ENCODE peak calls at places on chromosomes 13 and 19, in eight cellular contexts. One of them, this sample, is unnamed.

GRCh38 chr13:71290963-71291937 is 575.8 kb downstream of the DACH1 start:
- DNase-seq in transverse colon: peak; percentile 19
- DNase-seq in fibroblast of mammary gland: peak; percentile 58
- DNase-seq in fibroblast of lung: peak; percentile 11
- DNase-seq in GM13977: no peak
- DNase-seq in WTC11: no peak
- DNase-seq in mammary epithelial cell: peak; percentile 43
- DNase-seq in lower lobe of right lung: no peak
- DNase-seq in this sample: peak; percentile 12

GRCh38 chr19:34482380-34483250 is 1.1 kb downstream of the WTIP start:
- DNase-seq in fibroblast of mammary gland: peak; percentile 36
- DNase-seq in GM13977: peak; percentile 43
- DNase-seq in transverse colon: no peak
- DNase-seq in lower lobe of right lung: no peak
- DNase-seq in WTC11: peak; percentile 63
- DNase-seq in mammary epithelial cell: peak; percentile 47
- DNase-seq in fibroblast of lung: peak; percentile 39
- DNase-seq in this sample: no peak

GRCh38 chr13:108360139-108360538 is 90.6 kb downstream of the TNFSF13B start:
- DNase-seq in GM13977: no peak
- DNase-seq in fibroblast of lung: no peak
- DNase-seq in WTC11: no peak
- DNase-seq in fibroblast of mammary gland: no peak
- DNase-seq in mammary epithelial cell: no peak
- DNase-seq in lower lobe of right lung: no peak
- DNase-seq in transverse colon: no peak
- DNase-seq in this sample: no peak

GRCh38 chr19:52923782-52924593 is 760 bp upstream of the ZNF888 start:
- DNase-seq in mammary epithelial cell: peak; percentile 41
- DNase-seq in lower lobe of right lung: peak; percentile 88
- DNase-seq in fibroblast of lung: peak; percentile 45
- DNase-seq in WTC11: peak; percentile 54
- DNase-seq in GM13977: no peak
- DNase-seq in transverse colon: peak; percentile 74
- DNase-seq in fibroblast of mammary gland: peak; percentile 48
- DNase-seq in this sample: no peak

GRCh38 chr13:66581691-66582090 is 648.4 kb downstream of the PCDH9 start:
- DNase-seq in mammary epithelial cell: no peak
- DNase-seq in lower lobe of right lung: no peak
- DNase-seq in transverse colon: no peak
- DNase-seq in GM13977: no peak
- DNase-seq in fibroblast of mammary gland: no peak
- DNase-seq in WTC11: no peak
- DNase-seq in fibroblast of lung: no peak
- DNase-seq in this sample: no peak

GRCh38 chr19:20968092-20968491 is 45.0 kb downstream of the ZNF85 start:
- DNase-seq in fibroblast of mammary gland: no peak
- DNase-seq in transverse colon: no peak
- DNase-seq in mammary epithelial cell: peak; percentile 4
- DNase-seq in WTC11: no peak
- DNase-seq in fibroblast of lung: no peak
- DNase-seq in GM13977: no peak
- DNase-seq in lower lobe of right lung: no peak
- DNase-seq in this sample: no peak

GRCh38 chr19:6490134-6490533 is 8.5 kb upstream of the DENND1C start:
- DNase-seq in transverse colon: no peak
- DNase-seq in fibroblast of lung: no peak
- DNase-seq in WTC11: no peak
- DNase-seq in GM13977: no peak
- DNase-seq in lower lobe of right lung: no peak
- DNase-seq in fibroblast of mammary gland: no peak
- DNase-seq in mammary epithelial cell: no peak
- DNase-seq in this sample: no peak

GRCh38 chr19:48513289-48514122 is 1.9 kb upstream of the LMTK3 start:
- DNase-seq in transverse colon: peak; percentile 75
- DNase-seq in GM13977: peak; percentile 88
- DNase-seq in fibroblast of mammary gland: peak; percentile 52
- DNase-seq in mammary epithelial cell: peak; percentile 62
- DNase-seq in fibroblast of lung: peak; percentile 62
- DNase-seq in WTC11: peak; percentile 83
- DNase-seq in lower lobe of right lung: peak; percentile 80
- DNase-seq in this sample: peak; percentile 87

GRCh38 chr19:33373701-33374405 is at the start of gene CEBPG:
- DNase-seq in WTC11: peak; percentile 44
- DNase-seq in transverse colon: peak; percentile 68
- DNase-seq in lower lobe of right lung: peak; percentile 67
- DNase-seq in GM13977: peak; percentile 87
- DNase-seq in fibroblast of lung: peak; percentile 72
- DNase-seq in fibroblast of mammary gland: peak; percentile 30
- DNase-seq in mammary epithelial cell: peak; percentile 58
- DNase-seq in this sample: peak; percentile 87

GRCh38 chr19:47693489-47693888 is 19.7 kb upstream of the EHD2 start:
- DNase-seq in mammary epithelial cell: no peak
- DNase-seq in fibroblast of lung: no peak
- DNase-seq in transverse colon: no peak
- DNase-seq in GM13977: no peak
- DNase-seq in fibroblast of mammary gland: no peak
- DNase-seq in WTC11: no peak
- DNase-seq in lower lobe of right lung: no peak
- DNase-seq in this sample: no peak

GRCh38 chr13:44697058-44697457 is 120.9 kb upstream of the TSC22D1 start:
- DNase-seq in lower lobe of right lung: no peak
- DNase-seq in WTC11: no peak
- DNase-seq in transverse colon: no peak
- DNase-seq in fibroblast of lung: no peak
- DNase-seq in GM13977: no peak
- DNase-seq in mammary epithelial cell: no peak
- DNase-seq in fibroblast of mammary gland: no peak
- DNase-seq in this sample: no peak

GRCh38 chr13:110312669-110313031 is 5.6 kb downstream of the COL4A2 start:
- DNase-seq in fibroblast of lung: peak; percentile 43
- DNase-seq in WTC11: no peak
- DNase-seq in lower lobe of right lung: no peak
- DNase-seq in fibroblast of mammary gland: peak; percentile 73
- DNase-seq in transverse colon: no peak
- DNase-seq in mammary epithelial cell: peak; percentile 41
- DNase-seq in GM13977: no peak
- DNase-seq in this sample: no peak

GRCh38 chr19:39426170-39426569 is 9.6 kb downstream of the RPS16 start:
- DNase-seq in transverse colon: no peak
- DNase-seq in GM13977: no peak
- DNase-seq in fibroblast of lung: no peak
- DNase-seq in mammary epithelial cell: no peak
- DNase-seq in lower lobe of right lung: no peak
- DNase-seq in fibroblast of mammary gland: no peak
- DNase-seq in WTC11: no peak
- DNase-seq in this sample: no peak

GRCh38 chr13:99307648-99308339 is 595 bp upstream of the GPR183 start:
- DNase-seq in transverse colon: peak; percentile 41
- DNase-seq in WTC11: no peak
- DNase-seq in fibroblast of lung: peak; percentile 44
- DNase-seq in lower lobe of right lung: peak; percentile 58
- DNase-seq in mammary epithelial cell: peak; percentile 78
- DNase-seq in fibroblast of mammary gland: peak; percentile 83
- DNase-seq in GM13977: no peak
- DNase-seq in this sample: no peak

GRCh38 chr13:101398920-101399319 is 17.4 kb downstream of the NALCN start:
- DNase-seq in lower lobe of right lung: no peak
- DNase-seq in fibroblast of lung: peak; percentile 26
- DNase-seq in transverse colon: no peak
- DNase-seq in mammary epithelial cell: peak; percentile 75
- DNase-seq in fibroblast of mammary gland: peak; percentile 86
- DNase-seq in GM13977: no peak
- DNase-seq in WTC11: no peak
- DNase-seq in this sample: no peak

GRCh38 chr13:108947551-108948030 is 318.2 kb downstream of the MYO16 start:
- DNase-seq in GM13977: no peak
- DNase-seq in lower lobe of right lung: no peak
- DNase-seq in fibroblast of lung: peak; percentile 66
- DNase-seq in fibroblast of mammary gland: peak; percentile 97
- DNase-seq in transverse colon: no peak
- DNase-seq in WTC11: no peak
- DNase-seq in mammary epithelial cell: no peak
- DNase-seq in this sample: no peak

GRCh38 chr13:59424661-59425060 is 739.1 kb downstream of the DIAPH3 start:
- DNase-seq in transverse colon: no peak
- DNase-seq in WTC11: no peak
- DNase-seq in lower lobe of right lung: no peak
- DNase-seq in GM13977: no peak
- DNase-seq in fibroblast of mammary gland: peak; percentile 2
- DNase-seq in fibroblast of lung: peak; percentile 57
- DNase-seq in mammary epithelial cell: no peak
- DNase-seq in this sample: no peak

GRCh38 chr19:39246951-39247669 is 1.5 kb downstream of the IFNL4 start:
- DNase-seq in lower lobe of right lung: peak; percentile 52
- DNase-seq in fibroblast of lung: no peak
- DNase-seq in GM13977: no peak
- DNase-seq in mammary epithelial cell: no peak
- DNase-seq in transverse colon: peak; percentile 16
- DNase-seq in WTC11: peak; percentile 80
- DNase-seq in fibroblast of mammary gland: peak; percentile 8
- DNase-seq in this sample: no peak

GRCh38 chr19:49588370-49589122 is 2.4 kb upstream of the PRR12 start:
- DNase-seq in fibroblast of mammary gland: no peak
- DNase-seq in WTC11: no peak
- DNase-seq in lower lobe of right lung: no peak
- DNase-seq in fibroblast of lung: no peak
- DNase-seq in transverse colon: no peak
- DNase-seq in GM13977: peak; percentile 43
- DNase-seq in mammary epithelial cell: no peak
- DNase-seq in this sample: no peak
- TF ChIP-seq CTCF in fibroblast of mammary gland: no peak
- TF ChIP-seq CTCF in WTC11: no peak
- TF ChIP-seq CTCF in lower lobe of right lung: no peak
- TF ChIP-seq CTCF in fibroblast of lung: no peak
- TF ChIP-seq CTCF in transverse colon: no peak
- TF ChIP-seq CTCF in GM13977: no peak
- TF ChIP-seq CTCF in mammary epithelial cell: no peak
- TF ChIP-seq CTCF in this sample: no peak

GRCh38 chr19:55912916-55913315 is 19.2 kb downstream of the NLRP13 start:
- DNase-seq in GM13977: no peak
- DNase-seq in WTC11: no peak
- DNase-seq in mammary epithelial cell: no peak
- DNase-seq in fibroblast of mammary gland: no peak
- DNase-seq in fibroblast of lung: no peak
- DNase-seq in transverse colon: no peak
- DNase-seq in lower lobe of right lung: no peak
- DNase-seq in this sample: no peak

GRCh38 chr19:55909801-55910200 is 22.3 kb downstream of the NLRP13 start:
- DNase-seq in mammary epithelial cell: no peak
- DNase-seq in GM13977: no peak
- DNase-seq in transverse colon: no peak
- DNase-seq in fibroblast of lung: no peak
- DNase-seq in fibroblast of mammary gland: no peak
- DNase-seq in lower lobe of right lung: no peak
- DNase-seq in WTC11: no peak
- DNase-seq in this sample: no peak

DNA sequence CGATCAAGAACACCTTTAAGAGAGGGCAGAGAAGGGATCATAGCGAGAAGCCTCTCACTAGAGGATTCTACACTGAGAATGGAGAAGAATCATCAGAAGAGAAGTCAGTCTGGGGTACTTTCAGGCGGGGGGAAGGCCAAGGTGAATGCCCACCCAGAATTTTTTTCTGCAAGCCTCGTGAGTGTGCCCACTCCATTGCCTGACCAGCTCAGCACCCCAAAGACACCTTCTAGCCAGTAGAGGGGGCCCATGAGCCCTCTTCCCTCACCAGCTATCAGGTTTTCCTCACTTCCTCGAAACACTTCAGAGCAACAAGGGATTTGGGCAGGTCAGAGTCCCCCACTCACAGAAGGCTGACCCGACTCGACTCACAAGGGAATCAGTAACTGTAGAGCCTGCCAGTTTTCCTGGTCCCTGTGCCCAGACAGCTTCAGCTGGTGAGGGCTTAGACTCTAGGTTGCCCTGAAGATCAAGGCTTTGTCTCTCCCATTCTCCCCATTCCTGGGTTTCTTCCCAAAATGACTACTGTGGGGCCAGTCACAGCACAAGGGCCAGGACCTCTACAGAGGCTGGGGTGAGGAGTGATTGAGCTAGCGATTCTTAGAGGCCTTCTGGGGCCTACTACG is 18.4 kb downstream of the NLRP13 start:
- DNase-seq in mammary epithelial cell: no peak
- DNase-seq in GM13977: no peak
- DNase-seq in fibroblast of mammary gland: no peak
- DNase-seq in transverse colon: no peak
- DNase-seq in WTC11: no peak
- DNase-seq in fibroblast of lung: no peak
- DNase-seq in lower lobe of right lung: no peak
- DNase-seq in this sample: no peak
- TF ChIP-seq CTCF in mammary epithelial cell: no peak
- TF ChIP-seq CTCF in GM13977: peak; percentile 11
- TF ChIP-seq CTCF in fibroblast of mammary gland: no peak
- TF ChIP-seq CTCF in transverse colon: no peak
- TF ChIP-seq CTCF in WTC11: no peak
- TF ChIP-seq CTCF in fibroblast of lung: no peak
- TF ChIP-seq CTCF in lower lobe of right lung: no peak
- TF ChIP-seq CTCF in this sample: peak; percentile 1

GRCh38 chr13:79775830-79776229 is 294.9 kb downstream of the NDFIP2 start:
- DNase-seq in lower lobe of right lung: no peak
- DNase-seq in fibroblast of lung: peak; percentile 88
- DNase-seq in mammary epithelial cell: peak; percentile 46
- DNase-seq in WTC11: peak; percentile 23
- DNase-seq in transverse colon: peak; percentile 36
- DNase-seq in fibroblast of mammary gland: peak; percentile 80
- DNase-seq in GM13977: peak; percentile 35
- DNase-seq in this sample: peak; percentile 18
- TF ChIP-seq CTCF in lower lobe of right lung: peak; percentile 56
- TF ChIP-seq CTCF in fibroblast of lung: peak; percentile 79
- TF ChIP-seq CTCF in mammary epithelial cell: peak; percentile 76
- TF ChIP-seq CTCF in WTC11: peak; percentile 27
- TF ChIP-seq CTCF in transverse colon: peak; percentile 40
- TF ChIP-seq CTCF in fibroblast of mammary gland: peak; percentile 80
- TF ChIP-seq CTCF in GM13977: peak; percentile 79
- TF ChIP-seq CTCF in this sample: no peak

DNA sequence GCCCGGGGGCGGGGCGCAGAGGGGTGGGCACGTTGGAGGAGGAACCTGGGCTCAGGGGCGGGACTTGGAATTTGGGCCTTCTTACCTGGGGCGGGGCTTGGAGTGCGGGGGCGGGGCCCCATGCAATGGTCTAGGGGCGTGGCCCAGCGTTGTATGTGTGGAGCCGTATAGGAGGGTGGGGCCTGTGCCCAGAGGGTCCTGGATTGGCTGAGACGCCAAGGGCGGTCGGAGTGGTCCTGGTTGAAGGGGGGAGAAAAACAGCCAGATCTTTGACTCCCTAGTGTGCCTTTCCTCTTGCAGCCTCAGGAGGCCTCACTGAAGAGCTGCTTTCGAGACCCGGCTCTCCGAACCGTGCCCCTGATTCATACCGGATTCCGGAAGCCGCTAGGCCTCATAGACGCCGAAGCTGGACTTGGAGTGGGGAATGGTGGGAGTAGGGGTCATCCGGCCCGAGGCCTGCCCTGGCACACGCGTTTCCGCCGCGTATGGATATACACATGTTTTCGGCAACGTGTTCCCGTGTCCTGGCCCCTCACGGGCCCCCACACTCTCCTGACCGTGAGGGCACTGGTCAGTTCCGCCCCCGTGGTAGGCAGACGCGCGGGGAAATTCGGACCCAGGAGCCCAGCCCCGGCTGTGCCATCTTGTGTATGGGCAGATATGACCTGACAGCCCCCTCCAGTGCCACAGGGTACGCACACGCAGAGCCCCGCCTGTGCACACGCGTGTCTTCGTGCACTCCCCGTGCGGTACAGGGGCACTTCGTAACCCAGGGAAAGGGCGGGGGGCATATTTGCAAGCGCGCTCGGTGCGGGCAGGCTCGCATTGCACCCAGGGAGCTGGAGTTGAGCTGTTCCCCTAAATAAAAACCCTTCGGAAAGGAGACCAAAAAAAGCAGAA is 661 bp upstream of the PRR12 start:
- DNase-seq in lower lobe of right lung: peak; percentile 99
- DNase-seq in transverse colon: peak; percentile 98
- DNase-seq in fibroblast of mammary gland: peak; percentile 97
- DNase-seq in GM13977: peak; percentile 94
- DNase-seq in fibroblast of lung: peak; percentile 96
- DNase-seq in WTC11: peak; percentile 99
- DNase-seq in mammary epithelial cell: peak; percentile 93
- DNase-seq in this sample: peak; percentile 94
- TF ChIP-seq CTCF in lower lobe of right lung: peak; percentile 21
- TF ChIP-seq CTCF in transverse colon: peak; percentile 20
- TF ChIP-seq CTCF in fibroblast of mammary gland: no peak
- TF ChIP-seq CTCF in GM13977: no peak
- TF ChIP-seq CTCF in fibroblast of lung: peak; percentile 13
- TF ChIP-seq CTCF in WTC11: no peak
- TF ChIP-seq CTCF in mammary epithelial cell: no peak
- TF ChIP-seq CTCF in this sample: no peak